ENCODE peak calls at places on chromosomes 11 and 22, in four cellular contexts. One of them, this sample, is unnamed.

GRCh38 chr11:24386551-24387404 is 110.1 kb upstream of the LUZP2 start:
- DNase-seq in HepG2: peak
- DNase-seq in H1: peak
- DNase-seq in K562: no peak
- DNase-seq in this sample: no peak

GRCh38 chr11:26820739-26821138 is 98.9 kb upstream of the SLC5A12 start:
- DNase-seq in HepG2: no peak
- DNase-seq in H1: no peak
- DNase-seq in K562: no peak
- DNase-seq in this sample: no peak

GRCh38 chr11:10858505-10859360 is 880 bp upstream of the ZBED5 start:
- DNase-seq in HepG2: peak
- DNase-seq in H1: no peak
- DNase-seq in K562: peak
- DNase-seq in this sample: no peak

GRCh38 chr11:128929991-128930390 is 12.7 kb downstream of the TP53AIP1 start:
- DNase-seq in HepG2: no peak
- DNase-seq in H1: no peak
- DNase-seq in K562: no peak
- DNase-seq in this sample: no peak

GRCh38 chr11:68946416-68947090 is 34.2 kb downstream of the MRGPRD start:
- DNase-seq in HepG2: no peak
- DNase-seq in H1: no peak
- DNase-seq in K562: no peak
- DNase-seq in this sample: peak

GRCh38 chr22:46233231-46233630 is 16.9 kb downstream of the CDPF1 start:
- DNase-seq in HepG2: no peak
- DNase-seq in H1: no peak
- DNase-seq in K562: no peak
- DNase-seq in this sample: no peak

GRCh38 chr11:30292545-30292944 is 30.4 kb upstream of the ARL14EP start:
- DNase-seq in HepG2: peak
- DNase-seq in H1: no peak
- DNase-seq in K562: no peak
- DNase-seq in this sample: no peak

GRCh38 chr22:49365191-49365837 is 462.4 kb downstream of the BRD1 start:
- DNase-seq in HepG2: no peak
- DNase-seq in H1: no peak
- DNase-seq in K562: no peak
- DNase-seq in this sample: no peak

GRCh38 chr22:30079952-30080533 is at the start of gene HORMAD2:
- DNase-seq in HepG2: no peak
- DNase-seq in H1: peak
- DNase-seq in K562: no peak
- DNase-seq in this sample: no peak

GRCh38 chr11:112355726-112356125 is 95.1 kb upstream of the PLET1 start:
- DNase-seq in HepG2: no peak
- DNase-seq in H1: peak
- DNase-seq in K562: peak
- DNase-seq in this sample: peak

GRCh38 chr11:62555464-62556092 is 9.0 kb upstream of the AHNAK start:
- DNase-seq in HepG2: no peak
- DNase-seq in H1: no peak
- DNase-seq in K562: no peak
- DNase-seq in this sample: no peak

GRCh38 chr22:29797351-29797750 is 30.2 kb downstream of the UQCR10 start:
- DNase-seq in HepG2: no peak
- DNase-seq in H1: no peak
- DNase-seq in K562: no peak
- DNase-seq in this sample: no peak

GRCh38 chr11:115418081-115418480 is 86.1 kb downstream of the CADM1 start:
- DNase-seq in HepG2: no peak
- DNase-seq in H1: no peak
- DNase-seq in K562: no peak
- DNase-seq in this sample: no peak

GRCh38 chr11:116732740-116733385 is 39.9 kb downstream of the BUD13 start:
- DNase-seq in HepG2: peak
- DNase-seq in H1: peak
- DNase-seq in K562: peak
- DNase-seq in this sample: peak

GRCh38 chr11:12543596-12544415 is 130.4 kb upstream of the TEAD1 start:
- DNase-seq in HepG2: no peak
- DNase-seq in H1: no peak
- DNase-seq in K562: no peak
- DNase-seq in this sample: no peak

GRCh38 chr22:39414886-39415285 is 15.3 kb downstream of the TAB1 start:
- DNase-seq in HepG2: no peak
- DNase-seq in H1: no peak
- DNase-seq in K562: no peak
- DNase-seq in this sample: no peak

GRCh38 chr11:11972942-11973341 is 35.5 kb downstream of the DKK3 start:
- DNase-seq in HepG2: no peak
- DNase-seq in H1: no peak
- DNase-seq in K562: no peak
- DNase-seq in this sample: no peak

GRCh38 chr11:75667831-75668507 is 869 bp downstream of the MAP6 start:
- DNase-seq in HepG2: no peak
- DNase-seq in H1: no peak
- DNase-seq in K562: no peak
- DNase-seq in this sample: peak

GRCh38 chr11:84558085-84558905 is 1068.8 kb downstream of the DLG2 start:
- DNase-seq in HepG2: peak
- DNase-seq in H1: no peak
- DNase-seq in K562: peak
- DNase-seq in this sample: peak

GRCh38 chr11:65606876-65607613 is 7.0 kb downstream of the MAP3K11 start:
- DNase-seq in HepG2: no peak
- DNase-seq in H1: peak
- DNase-seq in K562: peak
- DNase-seq in this sample: peak

GRCh38 chr11:39365809-39366436 is 2093.5 kb downstream of the LRRC4C start:
- DNase-seq in HepG2: no peak
- DNase-seq in H1: no peak
- DNase-seq in K562: no peak
- DNase-seq in this sample: no peak

GRCh38 chr22:44639891-44640617 is 62.0 kb upstream of the PRR5 start:
- DNase-seq in HepG2: no peak
- DNase-seq in H1: no peak
- DNase-seq in K562: no peak
- DNase-seq in this sample: no peak

GRCh38 chr22:44645083-44645482 is 56.9 kb upstream of the PRR5 start:
- DNase-seq in HepG2: peak
- DNase-seq in H1: no peak
- DNase-seq in K562: no peak
- DNase-seq in this sample: no peak

GRCh38 chr22:44640618-44641155 is 61.3 kb upstream of the PRR5 start:
- DNase-seq in HepG2: no peak
- DNase-seq in H1: no peak
- DNase-seq in K562: no peak
- DNase-seq in this sample: no peak

GRCh38 chr22:44638966-44639739 is 62.9 kb upstream of the PRR5 start:
- DNase-seq in HepG2: no peak
- DNase-seq in H1: no peak
- DNase-seq in K562: no peak
- DNase-seq in this sample: no peak

DNA sequence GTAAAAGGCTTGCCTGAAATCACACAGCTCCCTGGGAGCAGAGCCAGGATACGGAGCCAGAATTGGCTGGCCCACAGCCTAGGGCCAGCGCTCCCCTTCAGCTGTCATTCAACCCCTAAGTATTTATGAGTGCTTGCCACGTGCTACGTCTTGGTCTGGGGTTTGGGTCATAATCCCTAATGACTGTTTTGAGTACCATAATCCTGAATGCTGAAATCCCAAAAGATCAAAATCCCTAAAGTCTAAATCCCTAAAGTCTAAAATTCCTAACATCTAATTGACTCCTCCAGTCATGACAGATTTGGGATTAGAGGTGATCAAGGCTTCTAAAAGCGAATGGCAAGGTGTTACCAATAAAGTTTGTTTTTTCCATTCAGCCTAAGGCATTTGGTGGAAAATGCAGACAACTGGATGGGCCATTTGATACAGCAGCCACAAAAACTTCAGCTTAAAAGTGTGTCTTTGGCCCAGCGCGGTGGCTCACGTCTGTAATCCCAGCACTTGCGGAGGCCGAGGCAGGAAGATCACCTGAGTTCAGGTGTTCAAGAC is 59.8 kb upstream of the PRR5 start:
- DNase-seq in HepG2: no peak
- DNase-seq in H1: no peak
- DNase-seq in K562: no peak
- DNase-seq in this sample: no peak
- TF ChIP-seq RNF2 in HepG2: no peak
- TF ChIP-seq RNF2 in H1: no peak
- TF ChIP-seq RNF2 in K562: no peak
- TF ChIP-seq RNF2 in this sample: no peak

GRCh38 chr11:33941637-33942160 is 49.8 kb upstream of the LMO2 start:
- DNase-seq in HepG2: no peak
- DNase-seq in H1: no peak
- DNase-seq in K562: peak
- DNase-seq in this sample: no peak

GRCh38 chr11:33945481-33946268 is 53.8 kb upstream of the LMO2 start:
- DNase-seq in HepG2: no peak
- DNase-seq in H1: no peak
- DNase-seq in K562: no peak
- DNase-seq in this sample: no peak

GRCh38 chr11:33944693-33945424 is 53.0 kb upstream of the LMO2 start:
- DNase-seq in HepG2: no peak
- DNase-seq in H1: no peak
- DNase-seq in K562: peak
- DNase-seq in this sample: no peak

GRCh38 chr11:33944345-33944692 is 52.4 kb upstream of the LMO2 start:
- DNase-seq in HepG2: no peak
- DNase-seq in H1: no peak
- DNase-seq in K562: no peak
- DNase-seq in this sample: no peak

DNA sequence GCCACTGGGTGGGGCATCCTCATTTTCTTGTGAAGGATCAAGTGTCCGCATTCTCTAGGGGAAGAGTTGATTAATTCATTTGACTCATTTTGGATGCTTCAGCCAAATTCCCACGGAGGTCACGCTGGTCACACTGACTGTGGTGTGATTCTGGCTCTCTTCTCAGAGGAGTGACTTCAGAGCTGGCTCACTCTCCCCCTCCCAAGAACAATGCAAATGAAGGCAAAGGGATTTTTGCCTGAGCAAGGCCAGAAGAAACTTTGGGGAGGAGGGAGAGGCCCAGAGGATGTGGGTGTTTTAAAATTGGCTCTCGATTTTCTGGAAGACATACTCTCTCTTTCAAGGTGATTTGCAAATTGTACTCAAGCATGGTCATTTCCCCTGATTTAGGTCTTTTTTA is 51.1 kb upstream of the LMO2 start:
- DNase-seq in HepG2: no peak
- DNase-seq in H1: no peak
- DNase-seq in K562: no peak
- DNase-seq in this sample: no peak
- TF ChIP-seq CEBPB in HepG2: no peak
- TF ChIP-seq CEBPB in H1: no peak
- TF ChIP-seq CEBPB in K562: no peak
- TF ChIP-seq CEBPB in this sample: no peak

GRCh38 chr22:23911318-23911980 is 17.3 kb downstream of the MIF start:
- DNase-seq in HepG2: no peak
- DNase-seq in H1: no peak
- DNase-seq in K562: no peak
- DNase-seq in this sample: no peak

GRCh38 chr22:23913306-23913660 is 19.1 kb downstream of the MIF start:
- DNase-seq in HepG2: no peak
- DNase-seq in H1: no peak
- DNase-seq in K562: no peak
- DNase-seq in this sample: no peak

GRCh38 chr22:23915230-23915754 is 21.1 kb downstream of the MIF start:
- DNase-seq in HepG2: no peak
- DNase-seq in H1: no peak
- DNase-seq in K562: no peak
- DNase-seq in this sample: no peak

GRCh38 chr22:23912293-23912903 is 18.2 kb downstream of the MIF start:
- DNase-seq in HepG2: no peak
- DNase-seq in H1: no peak
- DNase-seq in K562: no peak
- DNase-seq in this sample: no peak

DNA sequence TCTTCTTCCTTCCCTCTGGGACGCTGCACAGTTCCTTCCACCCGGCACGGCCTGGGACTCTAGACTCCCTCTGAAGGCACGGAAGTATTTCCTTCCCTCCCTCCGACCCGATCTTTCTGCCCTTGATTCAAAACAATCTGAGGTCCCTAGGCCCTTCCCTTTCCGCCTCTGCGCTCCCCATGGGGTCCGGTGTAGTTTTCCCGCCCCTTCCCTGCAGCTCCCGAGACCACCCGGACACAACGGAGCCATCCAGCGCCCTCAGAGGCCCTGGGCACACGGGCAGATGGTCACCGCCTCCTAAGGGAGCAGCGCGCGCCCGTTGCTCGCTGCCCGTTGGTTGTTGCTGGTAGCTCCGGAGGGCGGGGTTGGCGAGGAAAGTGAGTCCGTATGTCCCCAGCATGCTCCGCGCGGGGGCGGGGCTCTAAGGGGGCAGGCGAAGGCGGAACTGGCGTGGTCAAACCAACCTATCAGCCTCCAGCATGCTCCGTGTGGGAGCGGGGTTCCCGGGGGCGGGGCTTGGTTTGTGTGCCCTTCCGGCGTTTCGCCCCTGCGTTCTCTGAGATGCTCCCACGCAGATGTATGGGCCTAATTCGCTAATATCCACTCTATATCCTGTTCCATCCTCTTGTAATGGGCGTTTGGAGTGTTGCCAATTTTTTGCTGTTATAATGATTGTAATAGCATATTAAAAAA is 19.6 kb downstream of the MIF start:
- DNase-seq in HepG2: peak
- DNase-seq in H1: peak
- DNase-seq in K562: peak
- DNase-seq in this sample: no peak
- TF ChIP-seq POLR2A in HepG2: peak
- TF ChIP-seq POLR2A in H1: peak
- TF ChIP-seq POLR2A in K562: peak
- TF ChIP-seq POLR2A in this sample: no peak

DNA sequence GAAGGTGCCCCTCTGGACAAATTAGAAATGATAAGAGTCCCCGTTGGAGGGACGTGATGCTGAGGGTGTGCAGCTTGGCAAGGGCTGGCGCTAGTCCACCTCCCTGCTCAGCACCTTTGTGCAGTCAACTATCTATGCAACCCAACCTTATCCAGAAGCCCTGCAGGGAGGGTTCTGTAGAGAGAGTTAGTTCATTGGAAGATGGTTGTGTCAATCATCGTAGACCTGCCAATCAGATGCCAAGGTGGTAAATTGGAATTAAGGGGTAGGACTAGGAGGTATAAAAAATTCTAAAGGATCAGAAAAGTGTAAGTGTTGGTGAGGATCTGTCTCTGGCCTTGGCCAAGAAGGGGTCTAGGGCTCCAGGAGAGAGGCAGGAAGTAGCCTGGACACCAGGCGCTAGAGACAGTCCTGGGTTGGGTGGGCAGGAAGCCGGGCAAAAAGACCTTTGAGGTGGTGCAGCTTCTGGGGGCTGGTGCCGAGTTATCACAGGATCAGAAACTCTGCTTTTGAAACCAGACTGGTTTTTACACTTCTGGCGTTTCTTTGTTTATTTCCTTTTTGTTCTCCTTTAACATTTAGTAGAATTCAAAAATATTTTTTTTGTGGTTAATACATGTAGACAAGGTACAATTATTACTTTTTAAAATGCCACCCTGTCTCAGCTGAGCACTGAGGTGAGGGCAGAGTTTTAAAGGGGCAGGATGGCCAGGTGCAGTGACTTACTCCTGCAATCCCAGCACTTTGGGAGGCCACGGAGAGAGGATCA is 1.6 kb downstream of the C1QTNF6 start:
- DNase-seq in HepG2: peak
- DNase-seq in H1: no peak
- DNase-seq in K562: peak
- DNase-seq in this sample: peak
- TF ChIP-seq RNF2 in HepG2: no peak
- TF ChIP-seq RNF2 in H1: no peak
- TF ChIP-seq RNF2 in K562: no peak
- TF ChIP-seq RNF2 in this sample: no peak